ENCODE peak calls at places on chromosomes 1 and 21, in four cellular contexts. Q is MV-4-11; N is NCI-H2171 treated with DMSO at 0.1 percent for 48 hours; W is stimulated activated CD4-positive, alpha-beta T cell treated with anti-CD3 and anti-CD28 coated beads, Interleukin-12 subunit alpha, Interleukin-12 subunit beta, amount 100 ng/mL, for 4 hours. X is an unnamed sample.

GRCh38 chr1:209428241-209428921 is 155.1 kb upstream of the CAMK1G start:
- DNase-seq in Q (no peak), W (no peak), N (peak; percentile 17), X (no peak)

GRCh38 chr1:43525995-43526394 is 4.7 kb upstream of the PTPRF start:
- DNase-seq in W (no peak), N (no peak), Q (no peak), X (no peak)

GRCh38 chr1:175166746-175167145 is 25.8 kb downstream of the KIAA0040 start:
- DNase-seq in N (no peak), W (no peak), Q (no peak), X (no peak)

GRCh38 chr1:196180847-196181593 is 427.2 kb downstream of the KCNT2 start:
- DNase-seq in N (no peak), Q (peak; percentile 93), W (no peak), X (no peak)

GRCh38 chr1:110339040-110339426 is at the start of gene RBM15:
- DNase-seq in N (peak; percentile 100), Q (peak; percentile 100), W (peak; percentile 88), X (peak; percentile 87)

GRCh38 chr1:100614570-100614969 is 76.6 kb downstream of the GPR88 start:
- DNase-seq in N (no peak), W (no peak), Q (no peak), X (no peak)

GRCh38 chr1:32239335-32239734 is 7.7 kb upstream of the FAM167B start:
- DNase-seq in Q (no peak), W (no peak), N (peak; percentile 88), X (no peak)

GRCh38 chr1:175823401-175823800 is 80.0 kb upstream of the TNR start:
- DNase-seq in W (no peak), Q (no peak), N (no peak), X (no peak)

GRCh38 chr1:208080396-208081276 is 163.5 kb downstream of the PLXNA2 start:
- DNase-seq in N (no peak), W (no peak), Q (no peak), X (no peak)

GRCh38 chr1:174938306-174939000 is 61.3 kb upstream of the CACYBP start:
- DNase-seq in W (no peak), Q (peak; percentile 46), N (peak; percentile 18), X (no peak)

GRCh38 chr1:113046569-113046968 is 26.4 kb upstream of the LRIG2 start:
- DNase-seq in N (peak; percentile 57), Q (peak; percentile 76), W (no peak), X (no peak)

GRCh38 chr1:9010781-9011323 is 15.4 kb downstream of the SLC2A7 start:
- DNase-seq in W (no peak), Q (no peak), N (no peak), X (no peak)

GRCh38 chr1:39617488-39618049 is 21.9 kb downstream of the HEYL start:
- DNase-seq in W (no peak), N (no peak), Q (no peak), X (no peak)

GRCh38 chr1:241362350-241362749 is 5.3 kb upstream of the RGS7 start:
- DNase-seq in W (no peak), N (no peak), Q (no peak), X (no peak)

GRCh38 chr1:116878804-116879477 is 30.8 kb upstream of the PTGFRN start:
- DNase-seq in N (peak; percentile 97), W (no peak), Q (peak; percentile 73), X (peak; percentile 7)

GRCh38 chr1:6603424-6603850 is 768 bp upstream of the KLHL21 start:
- DNase-seq in Q (peak; percentile 71), N (no peak), W (peak; percentile 46), X (peak; percentile 56)

GRCh38 chr1:209601809-209602657 is 18.5 kb downstream of the CAMK1G start:
- DNase-seq in Q (peak; percentile 56), N (peak; percentile 31), W (peak; percentile 9), X (peak; percentile 8)

GRCh38 chr1:65422241-65423203 is 2.1 kb downstream of the LEPR start:
- DNase-seq in W (no peak), Q (peak; percentile 39), N (no peak), X (no peak)

GRCh38 chr1:175269151-175269550 is 76.6 kb upstream of the KIAA0040 start:
- DNase-seq in W (no peak), Q (no peak), N (no peak), X (no peak)

GRCh38 chr1:228363686-228364067 is 43.0 kb downstream of the TRIM11 start:
- DNase-seq in Q (no peak), W (no peak), N (no peak), X (no peak)

GRCh38 chr1:222829868-222830267 is 15.0 kb downstream of the DISP1 start:
- DNase-seq in N (no peak), W (no peak), Q (no peak), X (no peak)

GRCh38 chr21:28230559-28230958 is 762.1 kb downstream of the LTN1 start:
- DNase-seq in W (no peak), Q (no peak), N (no peak), X (no peak)

GRCh38 chr1:212671342-212672031 is 28.2 kb downstream of the BATF3 start:
- DNase-seq in Q (peak; percentile 97), W (no peak), N (peak; percentile 85), X (no peak)

GRCh38 chr1:5980314-5981008 is 11.8 kb downstream of the NPHP4 start:
- DNase-seq in W (no peak), N (no peak), Q (peak; percentile 64), X (no peak)

GRCh38 chr1:46131727-46132528 is 501 bp downstream of the PIK3R3 start:
- DNase-seq in N (peak; percentile 82), Q (no peak), W (peak; percentile 18), X (peak; percentile 19)

GRCh38 chr1:183604048-183604808 is 14.0 kb upstream of the NCF2 start:
- DNase-seq in N (no peak), Q (peak; percentile 88), W (no peak), X (no peak)

GRCh38 chr1:2543543-2544092 is 12.6 kb upstream of the TNFRSF14 start:
- DNase-seq in N (peak; percentile 65), Q (peak; percentile 49), W (no peak), X (peak; percentile 61)